ENCODE peak calls at places on chromosomes 16 and 17, in six cellular contexts. H is sigmoid colon, E is uterus, B is IMR-90, N is prostate gland, S is A549. O is an unnamed sample.

GRCh38 chr17:78528541-78528940 is 48.7 kb downstream of the DNAH17 start:
- DNase-seq in E (no peak), S (no peak), B (no peak), N (no peak), H (peak), O (no peak)

GRCh38 chr17:33667052-33667509 is 374.0 kb upstream of the ASIC2 start:
- DNase-seq in H (no peak), N (no peak), B (no peak), S (no peak), E (no peak), O (peak)

GRCh38 chr17:45293413-45294211 is 23.2 kb downstream of the MAP3K14 start:
- DNase-seq in N (peak), B (peak), S (peak), H (peak), E (peak), O (peak)

GRCh38 chr16:48385272-48385953 is at the start of gene SIAH1:
- DNase-seq in H (peak), S (peak), B (peak), E (peak), N (peak), O (peak)

GRCh38 chr17:77352441-77352840 is 211.7 kb downstream of the SEC14L1 start:
- DNase-seq in S (no peak), H (peak), B (no peak), E (peak), N (no peak), O (no peak)

GRCh38 chr16:51430716-51431369 is 279.8 kb upstream of the SALL1 start:
- DNase-seq in E (no peak), S (no peak), B (no peak), N (no peak), H (no peak), O (no peak)

GRCh38 chr17:50219939-50220465 is 18.6 kb upstream of the COL1A1 start:
- DNase-seq in N (no peak), S (no peak), E (no peak), H (no peak), B (peak), O (no peak)

GRCh38 chr16:54586474-54587175 is 300.0 kb upstream of the IRX3 start:
- DNase-seq in H (no peak), B (no peak), S (no peak), N (no peak), E (no peak), O (no peak)

GRCh38 chr17:7217113-7217987 is 2.3 kb downstream of the DLG4 start:
- DNase-seq in N (no peak), B (peak), S (peak), H (peak), E (peak), O (peak)

GRCh38 chr17:43406676-43407645 is 8.2 kb downstream of the ARL4D start:
- DNase-seq in S (no peak), H (no peak), N (no peak), E (no peak), B (peak), O (no peak)

GRCh38 chr17:72569193-72569946 is 448.6 kb downstream of the SOX9 start:
- DNase-seq in E (no peak), B (no peak), S (no peak), H (no peak), N (no peak), O (no peak)

GRCh38 chr16:11016993-11017392 is 72.6 kb downstream of the CLEC16A start:
- DNase-seq in N (peak), E (peak), S (peak), B (peak), H (no peak), O (peak)

GRCh38 chr17:61579961-61580360 is 11.1 kb downstream of the NACA2 start:
- DNase-seq in E (no peak), H (no peak), S (no peak), N (no peak), B (peak), O (no peak)

GRCh38 chr17:37160940-37161339 is 212.2 kb downstream of the AATF start:
- DNase-seq in N (no peak), S (peak), B (peak), H (no peak), E (no peak), O (no peak)

GRCh38 chr17:42018339-42018738 is 1.1 kb upstream of the DNAJC7 start:
- DNase-seq in N (no peak), B (no peak), S (no peak), H (no peak), E (no peak), O (no peak)

GRCh38 chr16:47056704-47057630 is 83.5 kb upstream of the DNAJA2 start:
- DNase-seq in B (no peak), S (no peak), E (no peak), H (peak), N (no peak), O (no peak)

GRCh38 chr17:50169121-50169764 is 3.4 kb downstream of the SGCA start:
- DNase-seq in N (no peak), B (peak), E (peak), S (peak), H (no peak), O (peak)

GRCh38 chr16:67547423-67548264 is 14.7 kb upstream of the CTCF start:
- DNase-seq in B (no peak), N (no peak), H (peak), S (no peak), E (no peak), O (no peak)

GRCh38 chr17:37081287-37081686 is 132.5 kb downstream of the AATF start:
- DNase-seq in H (no peak), B (no peak), S (no peak), E (no peak), N (no peak), O (no peak)

GRCh38 chr17:42603318-42603717 is 5.9 kb downstream of the RETREG3 start:
- DNase-seq in N (no peak), S (no peak), H (no peak), B (no peak), E (no peak), O (no peak)

GRCh38 chr17:77802811-77803220 is 155.7 kb upstream of the TNRC6C start:
- DNase-seq in S (no peak), H (peak), E (peak), B (peak), N (no peak), O (no peak)

GRCh38 chr17:34981538-34982241 is 1.4 kb downstream of the LIG3 start:
- DNase-seq in S (no peak), E (no peak), B (peak), N (no peak), H (peak), O (no peak)

GRCh38 chr16:81562174-81562849 is 117.7 kb downstream of the CMIP start:
- DNase-seq in S (no peak), N (no peak), B (no peak), E (no peak), H (no peak), O (no peak)

GRCh38 chr17:21213491-21214014 is 408 bp downstream of the TMEM11 start:
- DNase-seq in E (no peak), N (no peak), H (peak), S (peak), B (no peak), O (peak)

GRCh38 chr17:45247429-45248131 is 14.3 kb downstream of the SPATA32 start:
- DNase-seq in B (peak), N (peak), H (peak), E (peak), S (peak), O (peak)

GRCh38 chr16:9090101-9090959 is 1.1 kb upstream of the HAPSTR1 start:
- DNase-seq in N (peak), B (no peak), S (no peak), E (peak), H (peak), O (no peak)

GRCh38 chr16:47977802-47978201 is 178.0 kb downstream of the ABCC12 start:
- DNase-seq in N (no peak), E (no peak), B (no peak), S (no peak), H (no peak), O (no peak)

GRCh38 chr16:14309001-14309886 is 238.1 kb downstream of the MRTFB start:
- DNase-seq in N (peak), E (no peak), S (no peak), B (peak), H (no peak), O (no peak)

GRCh38 chr17:78893684-78894083 is 9.3 kb downstream of the CEP295NL start:
- DNase-seq in S (no peak), E (no peak), N (no peak), B (no peak), H (no peak), O (no peak)

GRCh38 chr16:66905633-66906539 is 12.8 kb downstream of the CDH16 start:
- DNase-seq in H (no peak), B (no peak), N (no peak), E (no peak), S (no peak), O (no peak)

GRCh38 chr17:29847527-29847931 is 82.5 kb downstream of the SSH2 start:
- DNase-seq in N (no peak), H (no peak), S (no peak), B (no peak), E (no peak), O (no peak)

GRCh38 chr16:70685061-70685937 is 554 bp downstream of the MTSS2 start:
- DNase-seq in H (no peak), S (no peak), E (no peak), N (no peak), B (no peak), O (no peak)

GRCh38 chr17:49729074-49729473 is 21.3 kb upstream of the SLC35B1 start:
- DNase-seq in B (no peak), H (no peak), N (no peak), S (no peak), E (no peak), O (no peak)

GRCh38 chr17:62723842-62724241 is 84.3 kb downstream of the MARCHF10 start:
- DNase-seq in E (no peak), B (peak), H (no peak), N (no peak), S (no peak), O (no peak)

GRCh38 chr17:50835563-50836231 is at the start of gene WFIKKN2:
- DNase-seq in N (no peak), B (no peak), S (no peak), E (no peak), H (peak), O (no peak)

GRCh38 chr17:43578699-43579569 is 32.8 kb upstream of the ETV4 start:
- DNase-seq in B (peak), S (no peak), N (no peak), E (no peak), H (no peak), O (no peak)

GRCh38 chr17:48625502-48626201 is 506 bp downstream of the HOXB9 start:
- DNase-seq in B (no peak), N (peak), E (no peak), S (peak), H (no peak), O (no peak)

GRCh38 chr17:39621523-39622379 is 5.0 kb upstream of the PPP1R1B start:
- DNase-seq in S (peak), E (peak), H (peak), N (peak), B (peak), O (peak)

DNA sequence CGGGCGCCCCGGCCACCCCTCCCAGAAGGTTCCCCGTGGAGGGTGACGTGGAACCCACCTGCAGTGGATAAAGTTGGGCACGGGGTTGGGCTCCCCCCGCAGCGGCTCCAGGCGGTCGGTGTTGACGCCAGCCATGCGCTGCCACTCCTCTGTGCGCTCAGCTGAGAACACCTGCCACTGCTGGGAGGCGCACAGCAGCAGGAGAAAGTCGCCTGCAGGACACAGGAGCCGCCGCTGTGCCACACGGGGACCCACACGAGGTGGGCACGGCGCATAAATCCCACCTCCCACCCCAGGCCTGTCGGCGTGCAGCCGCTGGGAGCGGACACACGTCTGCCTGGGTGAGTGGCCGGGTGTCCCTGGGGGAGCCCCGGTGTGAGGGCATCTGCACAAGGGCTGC is 20.7 kb downstream of the CTU2 start:
- DNase-seq in B (no peak), H (no peak), E (no peak), N (no peak), S (no peak), O (no peak)
- TF ChIP-seq POLR2A in B (no peak), H (no peak), E (no peak), N (no peak), S (no peak), O (no peak)

GRCh38 chr17:4942760-4943508 is 2.9 kb downstream of the RNF167 start:
- DNase-seq in S (no peak), H (no peak), B (no peak), E (no peak), N (no peak), O (no peak)
- TF ChIP-seq POLR2A in S (no peak), H (no peak), B (no peak), E (no peak), N (no peak), O (no peak)

GRCh38 chr16:31456988-31457360 is 2.3 kb upstream of the ARMC5 start:
- DNase-seq in H (peak), E (no peak), N (no peak), B (no peak), S (no peak), O (no peak)

GRCh38 chr16:31458835-31459721 is at the start of gene ARMC5:
- DNase-seq in B (peak), H (peak), S (peak), N (peak), E (peak), O (peak)

GRCh38 chr16:31460582-31461002 is 1.3 kb downstream of the ARMC5 start:
- DNase-seq in S (no peak), N (no peak), B (peak), E (no peak), H (peak), O (no peak)

GRCh38 chr16:31459722-31460581 is 651 bp downstream of the ARMC5 start:
- DNase-seq in H (peak), N (peak), S (peak), B (peak), E (peak), O (peak)

DNA sequence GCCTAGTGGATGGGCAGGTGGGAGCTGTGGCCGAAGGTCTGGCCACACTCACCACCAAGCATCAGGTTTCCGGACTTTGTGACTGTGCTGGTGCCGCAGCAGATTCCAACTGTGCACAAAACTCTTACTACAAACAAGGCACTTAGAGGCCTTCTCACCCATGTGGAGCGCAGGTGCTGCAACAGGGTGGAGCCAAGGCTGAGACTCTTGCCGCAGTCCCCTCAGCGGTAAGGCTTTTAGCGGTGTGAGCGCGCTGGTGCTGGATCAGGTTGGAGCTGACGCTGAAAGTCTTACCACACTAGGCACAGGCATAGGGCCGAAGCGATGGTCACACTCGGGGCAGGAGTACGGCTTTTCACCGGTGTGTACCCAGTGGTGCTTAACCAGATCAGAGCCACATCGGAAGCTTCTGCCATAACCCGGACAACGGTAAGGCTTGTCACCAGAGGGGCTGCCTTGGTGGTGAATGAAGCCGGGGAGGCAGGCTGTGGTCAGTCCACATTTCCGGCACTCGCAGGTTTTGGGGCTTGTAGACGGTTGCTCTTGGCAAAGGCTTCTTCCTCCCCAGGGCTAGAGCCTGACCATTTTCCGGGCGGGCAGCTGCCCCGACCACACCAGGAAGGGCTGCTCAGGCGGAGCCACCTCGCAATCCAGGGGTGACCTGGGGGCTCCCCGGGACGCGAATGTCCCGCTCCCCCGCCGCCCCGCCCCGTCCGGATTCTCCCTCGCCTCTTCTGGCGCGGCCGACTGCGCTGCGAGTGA is 1.0 kb upstream of the ARMC5 start:
- DNase-seq in H (peak), N (no peak), E (no peak), S (peak), B (peak), O (no peak)
- TF ChIP-seq POLR2A in H (no peak), N (no peak), E (no peak), S (peak), B (no peak), O (no peak)

GRCh38 chr16:78323315-78323714 is 223.9 kb downstream of the WWOX start:
- DNase-seq in S (no peak), B (no peak), H (no peak), N (no peak), E (no peak), O (no peak)

GRCh38 chr16:78321611-78322010 is 222.2 kb downstream of the WWOX start:
- DNase-seq in E (no peak), B (no peak), H (no peak), S (no peak), N (no peak), O (no peak)

GRCh38 chr16:78324649-78325274 is 225.3 kb downstream of the WWOX start:
- DNase-seq in N (no peak), B (no peak), E (no peak), H (no peak), S (no peak), O (no peak)

GRCh38 chr16:78325532-78325931 is 226.1 kb downstream of the WWOX start:
- DNase-seq in N (no peak), E (no peak), B (no peak), S (no peak), H (no peak), O (no peak)
- TF ChIP-seq POLR2A in N (no peak), E (no peak), B (no peak), S (no peak), H (no peak), O (no peak)

GRCh38 chr17:4946312-4946976 is 1.9 kb downstream of the PFN1 start:
- DNase-seq in S (no peak), H (no peak), N (no peak), E (no peak), B (no peak), O (no peak)

GRCh38 chr17:4948166-4948996 is at the start of gene PFN1:
- DNase-seq in H (peak), N (peak), E (peak), S (peak), B (peak), O (peak)

GRCh38 chr17:4947010-4947410 is 1.3 kb downstream of the PFN1 start:
- DNase-seq in E (no peak), N (no peak), S (no peak), H (peak), B (no peak), O (no peak)

GRCh38 chr17:4948997-4949320 is 629 bp upstream of the PFN1 start:
- DNase-seq in H (peak), S (no peak), B (peak), E (peak), N (peak), O (peak)

DNA sequence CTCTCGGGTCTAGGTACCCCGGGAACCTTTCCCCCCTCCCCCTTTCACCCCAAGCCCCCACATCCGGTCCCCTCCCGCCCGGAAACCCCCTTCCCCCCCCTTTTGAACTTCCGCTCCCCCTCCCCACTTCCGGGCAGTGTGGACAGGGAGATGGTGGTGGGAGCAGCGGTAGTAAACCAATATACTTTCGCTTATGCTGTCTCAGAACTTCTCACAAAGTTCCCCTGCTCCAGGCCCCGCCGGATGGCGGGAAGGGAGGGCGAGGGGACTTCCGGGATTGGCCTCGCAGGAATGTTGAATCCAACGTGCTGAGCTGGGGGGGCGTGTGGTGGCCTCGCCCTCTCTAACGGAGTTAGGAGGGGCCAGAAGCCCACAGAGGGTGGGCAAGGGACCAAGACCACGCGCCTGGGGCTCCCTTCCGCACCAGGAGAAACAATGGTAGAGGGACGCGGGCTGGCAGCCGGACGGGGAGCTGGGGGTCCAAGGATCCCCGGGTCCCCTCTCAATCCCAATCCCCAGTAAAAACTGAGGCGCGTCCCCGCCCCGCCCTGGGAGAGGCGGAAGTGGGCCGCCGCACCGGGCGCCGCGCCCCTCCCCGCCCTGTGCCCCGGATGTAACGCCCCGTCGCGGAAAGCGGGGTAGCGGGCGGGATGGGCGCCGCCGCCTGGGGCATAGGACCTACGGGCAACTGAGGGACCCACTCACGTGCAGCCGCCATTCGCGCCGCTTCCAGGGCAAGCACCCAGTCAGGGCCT is 742 bp downstream of the PFN1 start:
- DNase-seq in S (peak), H (peak), B (peak), E (peak), N (peak), O (no peak)
- TF ChIP-seq POLR2A in S (no peak), H (no peak), B (no peak), E (no peak), N (no peak), O (peak)

GRCh38 chr16:57734925-57735754 is 430 bp upstream of the KATNB1 start:
- DNase-seq in S (peak), B (peak), H (peak), N (peak), E (peak), O (peak)
- TF ChIP-seq POLR2A in S (peak), B (peak), H (peak), N (peak), E (peak), O (peak)

GRCh38 chr16:89563639-89564392 is 3.3 kb downstream of the RPL13 start:
- DNase-seq in S (no peak), N (no peak), H (no peak), B (no peak), E (no peak), O (no peak)
- TF ChIP-seq POLR2A in S (no peak), N (no peak), H (no peak), B (no peak), E (no peak), O (no peak)

GRCh38 chr17:74212913-74213791 is at the start of gene TTYH2:
- DNase-seq in B (peak), H (peak), N (peak), E (peak), S (peak), O (peak)
- TF ChIP-seq POLR2A in B (no peak), H (no peak), N (peak), E (peak), S (peak), O (peak)

GRCh38 chr16:4886151-4886550 is 38.9 kb downstream of the UBN1 start:
- DNase-seq in E (no peak), S (no peak), N (no peak), H (no peak), B (no peak), O (no peak)
- TF ChIP-seq POLR2A in E (no peak), S (no peak), N (no peak), H (no peak), B (no peak), O (no peak)

GRCh38 chr17:4902540-4902939 is 358 bp downstream of the CHRNE start:
- DNase-seq in S (no peak), B (no peak), H (no peak), E (no peak), N (no peak), O (no peak)

GRCh38 chr17:4901108-4901647 is 1.7 kb downstream of the CHRNE start:
- DNase-seq in B (no peak), N (no peak), H (no peak), S (no peak), E (no peak), O (no peak)

GRCh38 chr17:4900231-4901107 is 1.1 kb downstream of the C17orf107 start:
- DNase-seq in H (no peak), S (no peak), B (no peak), N (no peak), E (no peak), O (no peak)

GRCh38 chr17:4901648-4902344 is 1.1 kb downstream of the CHRNE start:
- DNase-seq in S (no peak), H (no peak), N (no peak), E (no peak), B (no peak), O (no peak)

GRCh38 chr17:4903051-4903818 is at the start of gene CHRNE:
- DNase-seq in E (peak), H (peak), N (peak), S (peak), B (peak), O (peak)
- TF ChIP-seq POLR2A in E (no peak), H (no peak), N (no peak), S (no peak), B (no peak), O (no peak)